ENCODE peak calls at places on chromosomes 12 and 14, in nine cellular contexts. P is stomach, T is Peyer's patch, F is transverse colon, S is GM12892, E is endothelial cell of umbilical vein, A is sigmoid colon, C is uterus, R is tibial nerve. N is an unnamed sample.
A peak's percentile ranks its signal among the peaks of the same experiment; 100 is the strongest.

GRCh38 chr14:47442206-47442605 is 233.2 kb downstream of the MDGA2 start:
- DNase-seq in P (no peak), A (no peak), R (no peak), T (no peak), C (no peak), F (no peak), S (no peak), E (peak; percentile 4), N (no peak)

GRCh38 chr12:105212431-105212830 is 23.5 kb downstream of the APPL2 start:
- DNase-seq in E (no peak), F (no peak), S (no peak), P (no peak), R (no peak), A (no peak), C (no peak), T (no peak), N (no peak)

GRCh38 chr14:54572316-54572715 is 5.4 kb downstream of the SAMD4A start:
- DNase-seq in C (no peak), S (no peak), A (no peak), T (no peak), F (no peak), E (peak; percentile 47), R (no peak), P (no peak), N (no peak)

GRCh38 chr14:59183150-59183549 is 5.3 kb upstream of the DAAM1 start:
- DNase-seq in R (no peak), C (no peak), E (no peak), A (no peak), P (no peak), T (no peak), F (no peak), S (no peak), N (no peak)

GRCh38 chr12:122449317-122449716 is 26.8 kb upstream of the CLIP1 start:
- DNase-seq in F (no peak), S (no peak), T (no peak), C (no peak), E (peak; percentile 38), A (no peak), P (no peak), R (no peak), N (no peak)

GRCh38 chr12:8609061-8609570 is 3.5 kb downstream of the AICDA start:
- DNase-seq in T (no peak), F (no peak), C (no peak), A (no peak), E (peak; percentile 67), P (no peak), S (no peak), R (no peak), N (no peak)

GRCh38 chr12:111310076-111310870 is 58.6 kb downstream of the PHETA1 start:
- DNase-seq in C (no peak), T (no peak), S (no peak), P (no peak), F (no peak), E (no peak), A (no peak), R (no peak), N (no peak)

GRCh38 chr14:63982629-63983028 is 129.8 kb downstream of the SYNE2 start:
- DNase-seq in F (no peak), R (no peak), A (no peak), S (no peak), P (no peak), E (no peak), T (no peak), C (no peak), N (no peak)

GRCh38 chr12:130444986-130445385 is 107.3 kb downstream of the PIWIL1 start:
- DNase-seq in A (no peak), E (no peak), S (no peak), C (no peak), P (no peak), T (no peak), F (no peak), R (no peak), N (no peak)

GRCh38 chr12:52615208-52615868 is 3.0 kb downstream of the KRT73 start:
- DNase-seq in S (no peak), R (no peak), C (no peak), P (no peak), E (no peak), T (no peak), A (no peak), F (no peak), N (no peak)

GRCh38 chr14:61749867-61750266 is 12.4 kb upstream of the SNAPC1 start:
- DNase-seq in T (no peak), S (no peak), F (peak; percentile 44), P (no peak), A (no peak), E (peak; percentile 48), C (no peak), R (no peak), N (no peak)

GRCh38 chr12:61290473-61290872 is 969.7 kb upstream of the USP15 start:
- DNase-seq in F (no peak), T (no peak), C (no peak), A (no peak), S (no peak), P (no peak), E (no peak), R (no peak), N (no peak)

GRCh38 chr12:72089678-72090077 is 151.0 kb downstream of the TPH2 start:
- DNase-seq in C (no peak), F (no peak), P (no peak), S (no peak), T (no peak), A (no peak), R (no peak), E (no peak), N (no peak)

GRCh38 chr14:66443158-66443695 is 42.9 kb upstream of the CCDC196 start:
- DNase-seq in R (no peak), F (no peak), C (no peak), A (no peak), S (no peak), T (no peak), E (no peak), P (no peak), N (no peak)

GRCh38 chr14:80003138-80003537 is 208.2 kb downstream of the DIO2 start:
- DNase-seq in C (no peak), R (no peak), S (no peak), E (no peak), A (no peak), T (no peak), F (no peak), P (no peak), N (no peak)

GRCh38 chr14:22829661-22830328 is at the start of gene MRPL52:
- DNase-seq in F (peak; percentile 93), A (peak; percentile 94), C (peak; percentile 90), P (peak; percentile 90), S (peak; percentile 79), E (peak; percentile 84), R (peak; percentile 80), T (peak; percentile 89), N (peak; percentile 89)
- TF ChIP-seq POLR2A in F (peak; percentile 45), A (no peak), C (no peak), P (no peak), S (peak; percentile 76), E (peak; percentile 87), R (no peak), T (peak; percentile 22), N (no peak)

DNA sequence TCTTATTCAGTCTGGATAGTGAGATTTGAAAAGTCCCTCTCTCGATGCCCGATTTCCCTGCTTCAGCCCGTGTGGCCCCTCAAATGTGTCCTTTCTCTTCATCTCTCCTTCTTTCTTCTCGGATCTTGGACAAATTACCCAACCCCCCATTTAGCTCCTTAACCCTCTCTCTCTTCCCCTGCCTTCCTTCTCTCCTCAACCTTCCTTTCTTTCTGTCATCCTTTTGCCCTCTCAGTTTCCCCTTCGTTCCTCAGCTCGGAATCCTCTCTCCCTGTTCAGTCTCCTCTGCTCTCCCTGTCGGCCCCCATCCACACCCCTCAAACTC is 5.7 kb downstream of the GPR84 start:
- DNase-seq in A (no peak), P (no peak), F (no peak), T (no peak), R (no peak), C (no peak), E (no peak), S (no peak), N (no peak)
- TF ChIP-seq POLR2A in A (no peak), P (no peak), F (no peak), T (no peak), R (no peak), C (no peak), E (no peak), S (no peak), N (no peak)

DNA sequence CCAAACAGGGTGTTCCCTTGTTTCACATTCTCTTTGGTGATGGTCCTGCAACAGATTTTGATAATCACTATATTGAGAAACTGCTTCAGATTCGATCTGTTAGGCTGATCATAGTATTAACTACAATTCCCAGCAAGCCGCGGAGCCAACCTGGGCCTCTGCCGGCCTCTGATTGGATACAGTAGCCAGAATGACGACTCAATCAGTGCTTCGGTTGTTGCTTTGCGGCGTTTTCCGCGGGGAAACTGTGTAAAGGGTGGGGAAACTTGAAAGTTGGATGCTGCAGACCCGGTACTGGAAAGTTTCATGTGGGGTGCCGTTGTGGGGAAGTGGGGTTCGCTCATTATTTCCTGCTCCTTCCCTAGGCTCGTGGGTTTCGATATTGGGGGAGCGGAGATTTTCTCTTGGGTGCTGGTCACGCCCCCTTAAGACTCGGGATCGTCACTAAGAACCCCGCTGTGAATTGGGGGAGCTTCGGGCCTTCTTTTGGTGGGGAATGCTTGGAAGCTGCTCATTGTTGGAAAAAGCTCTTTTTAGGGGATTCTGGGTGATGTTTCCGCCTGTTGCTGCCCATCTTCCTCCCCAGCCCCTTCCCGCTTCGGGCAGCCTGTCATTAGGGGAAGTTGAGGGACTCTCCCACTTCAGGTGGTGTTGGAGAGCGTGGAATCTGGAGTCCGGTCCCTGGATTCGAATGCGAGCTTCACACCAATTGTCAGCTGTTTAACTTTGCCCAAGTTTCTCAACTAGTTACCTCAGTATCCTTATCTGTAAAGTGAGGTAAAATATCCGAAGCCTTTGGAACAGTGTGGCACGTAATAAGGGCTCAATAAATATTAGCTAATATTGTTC is at the start of gene RAD51B:
- DNase-seq in F (peak; percentile 89), T (peak; percentile 87), S (peak; percentile 57), R (peak; percentile 81), C (peak; percentile 86), A (peak; percentile 92), E (peak; percentile 91), P (peak; percentile 90), N (peak; percentile 87)
- TF ChIP-seq POLR2A in F (no peak), T (no peak), S (peak; percentile 58), R (no peak), C (no peak), A (peak; percentile 13), E (peak; percentile 51), P (no peak), N (peak; percentile 28)

DNA sequence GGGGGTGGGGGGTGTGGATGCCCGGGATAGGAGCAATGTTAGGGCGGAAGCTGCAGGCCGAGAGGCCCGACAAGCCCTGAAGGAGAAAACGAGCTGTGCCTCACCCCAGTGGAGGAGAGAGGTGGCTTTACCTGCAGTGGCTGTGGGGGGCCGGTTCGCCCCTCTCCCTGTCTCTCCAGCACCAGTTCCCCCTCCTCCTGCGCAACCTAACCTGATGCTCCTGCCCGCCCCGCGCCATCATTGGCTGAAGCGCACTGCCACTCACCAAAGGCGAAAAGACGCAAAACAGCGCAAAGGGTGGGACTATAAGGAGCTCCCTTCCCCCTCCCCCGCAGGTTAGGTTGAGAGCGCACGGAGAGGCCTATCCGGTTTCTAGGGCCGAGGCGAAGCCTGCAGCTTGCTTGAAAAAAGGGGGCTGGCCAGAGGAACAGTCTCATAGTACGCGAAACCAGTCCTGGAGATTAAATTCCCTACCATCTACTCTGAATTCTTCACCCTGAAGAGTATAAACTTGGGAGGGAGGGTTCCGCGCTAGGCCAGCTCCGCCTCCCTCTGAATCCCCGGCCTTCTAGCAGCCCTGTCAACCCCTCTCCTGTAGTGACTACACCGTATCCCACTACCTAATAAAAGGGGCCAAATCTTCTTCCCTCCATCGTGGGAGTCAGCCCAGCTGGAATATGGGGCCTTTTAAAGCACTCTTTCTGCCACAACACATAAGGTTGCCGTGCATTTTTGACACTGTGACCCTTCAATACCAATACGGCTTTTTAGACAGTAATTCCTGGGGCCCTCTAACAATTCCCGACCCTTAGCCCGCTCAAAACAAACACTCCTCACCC is 18.6 kb downstream of the CHD8 start:
- DNase-seq in F (peak; percentile 99), R (peak; percentile 98), C (peak; percentile 100), E (peak; percentile 98), S (peak; percentile 82), A (peak; percentile 98), P (peak; percentile 98), T (peak; percentile 98), N (peak; percentile 99)
- TF ChIP-seq POLR2A in F (peak; percentile 59), R (peak; percentile 66), C (peak; percentile 52), E (peak; percentile 85), S (peak; percentile 77), A (no peak), P (no peak), T (peak; percentile 67), N (peak; percentile 44)